ENCODE peak calls at places on chromosomes 2 and 18, in ten cellular contexts. H is sigmoid colon, B is Peyer's patch, G is adrenal gland, D is spleen, Z is HCT116, N is GM12892, I is GM12878, V is transverse colon, J is A549. M is an unnamed sample.

GRCh38 chr2:148021059-148021985 is at the start of gene MBD5:
- DNase-seq in H (peak; percentile 72), B (no peak), G (no peak), D (peak; percentile 88), Z (no peak), N (peak; percentile 11), I (peak; percentile 45), V (peak; percentile 46), J (peak; percentile 37), M (peak; percentile 82)

GRCh38 chr2:45102141-45102540 is 92.9 kb upstream of the SIX2 start:
- DNase-seq in H (no peak), B (no peak), G (no peak), D (no peak), Z (no peak), N (no peak), I (no peak), V (no peak), J (no peak), M (no peak)

GRCh38 chr18:46563317-46563716 is 93.7 kb downstream of the LOXHD1 start:
- DNase-seq in H (no peak), B (no peak), G (no peak), D (no peak), Z (no peak), N (no peak), I (no peak), V (no peak), J (no peak), M (no peak)

GRCh38 chr2:63047534-63048281 is 2.9 kb upstream of the OTX1 start:
- DNase-seq in H (peak; percentile 64), B (peak; percentile 55), G (no peak), D (peak; percentile 83), Z (no peak), N (no peak), I (no peak), V (peak; percentile 7), J (no peak), M (peak; percentile 57)

GRCh38 chr2:174217883-174218282 is 30.4 kb downstream of the OLA1 start:
- DNase-seq in H (no peak), B (no peak), G (no peak), D (no peak), Z (no peak), N (no peak), I (no peak), V (no peak), J (no peak), M (no peak)

GRCh38 chr2:189234991-189235390 is 55.4 kb upstream of the COL5A2 start:
- DNase-seq in H (no peak), B (no peak), G (no peak), D (no peak), Z (no peak), N (no peak), I (no peak), V (no peak), J (no peak), M (no peak)

GRCh38 chr18:7617738-7618422 is 50.8 kb downstream of the PTPRM start:
- DNase-seq in H (peak; percentile 82), B (no peak), G (no peak), D (no peak), Z (no peak), N (no peak), I (no peak), V (peak; percentile 41), J (no peak), M (no peak)

GRCh38 chr18:58213445-58213844 is 169.4 kb downstream of the NEDD4L start:
- DNase-seq in H (no peak), B (no peak), G (peak; percentile 2), D (no peak), Z (no peak), N (no peak), I (no peak), V (no peak), J (no peak), M (no peak)

DNA sequence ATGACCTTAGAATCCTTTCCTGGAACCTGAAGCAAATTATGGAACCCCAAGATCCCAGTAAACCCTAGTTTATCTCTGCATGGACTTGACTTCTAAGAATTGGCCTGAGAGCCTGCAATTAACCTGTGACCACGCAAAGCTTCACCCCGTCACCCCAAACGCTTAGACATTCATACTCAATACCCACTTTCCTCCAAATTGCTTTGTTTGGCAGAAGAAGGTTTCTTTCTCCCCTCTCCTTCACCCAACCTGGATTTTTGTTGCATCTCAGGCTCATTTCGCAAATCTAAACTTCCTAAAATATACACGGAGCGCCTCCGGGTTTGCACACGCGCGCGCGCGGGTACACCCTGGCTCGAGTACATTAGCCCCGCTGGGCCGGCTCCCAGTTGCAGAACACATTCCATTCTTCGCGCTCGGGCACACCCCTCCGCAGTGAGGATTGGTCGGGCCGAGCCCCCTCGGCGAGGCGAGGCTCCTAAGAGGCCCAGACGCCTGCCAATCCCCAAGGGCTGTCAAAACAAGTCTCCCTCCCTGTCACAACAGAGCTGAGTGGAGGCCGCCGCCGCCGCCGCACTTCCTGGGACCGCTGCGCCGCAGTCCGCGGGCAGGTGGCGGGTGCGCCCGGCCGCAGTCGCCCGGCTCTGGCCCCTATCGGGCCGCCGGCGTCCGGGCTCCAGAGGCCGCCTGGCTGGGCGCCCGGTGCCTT is at the start of gene PLCL1:
- DNase-seq in H (peak; percentile 97), B (peak; percentile 84), G (peak; percentile 92), D (peak; percentile 94), Z (peak; percentile 68), N (peak; percentile 70), I (peak; percentile 40), V (peak; percentile 90), J (peak; percentile 81), M (peak; percentile 92)
- TF ChIP-seq POLR2A in H (no peak), B (peak; percentile 9), G (peak; percentile 77), D (no peak), Z (no peak), N (no peak), I (no peak), V (no peak), J (no peak), M (no peak)

DNA sequence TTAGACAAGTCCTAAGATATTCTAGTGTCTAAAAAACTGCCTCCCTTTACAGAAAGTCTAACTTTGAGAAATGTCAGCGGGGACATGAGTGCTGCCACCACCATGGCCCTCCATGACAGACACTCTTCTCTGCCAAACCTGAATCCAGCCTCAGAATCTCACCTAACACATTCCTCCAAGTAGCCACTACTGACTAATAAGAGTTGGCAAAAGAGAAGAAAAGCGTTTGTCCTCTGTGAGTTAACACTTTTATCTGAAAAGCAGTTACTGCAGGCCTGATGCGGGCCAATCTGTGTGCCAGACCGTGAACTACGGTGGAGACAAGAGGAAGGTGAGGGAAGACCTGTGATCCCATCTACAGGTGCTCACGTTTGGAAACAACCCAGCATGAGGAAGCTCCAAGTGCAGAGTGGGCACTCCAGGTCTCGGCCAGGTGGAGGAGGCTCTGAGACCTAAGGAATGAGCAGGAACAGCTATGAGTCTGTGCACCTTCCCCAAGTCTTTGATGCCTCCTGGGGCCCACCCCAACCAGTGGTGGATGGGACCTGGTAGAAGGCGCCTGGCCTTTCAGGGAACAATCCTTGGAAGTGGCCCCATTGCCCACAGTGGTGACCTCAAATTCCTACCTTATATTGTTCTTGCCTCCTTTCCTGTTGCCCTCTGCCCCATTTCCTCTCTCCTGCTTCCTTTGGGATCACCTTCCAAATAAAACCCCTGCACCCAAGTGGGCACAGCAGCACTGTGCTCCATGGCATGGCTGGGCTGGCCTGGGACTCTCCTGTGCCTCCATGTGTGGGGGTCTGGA is 91.6 kb downstream of the BIN1 start:
- DNase-seq in H (no peak), B (no peak), G (no peak), D (no peak), Z (no peak), N (no peak), I (no peak), V (no peak), J (no peak), M (no peak)
- TF ChIP-seq POLR2A in H (no peak), B (no peak), G (no peak), D (no peak), Z (no peak), N (no peak), I (no peak), V (no peak), J (no peak), M (no peak)

GRCh38 chr2:229921892-229922448 is at the start of gene TRIP12:
- DNase-seq in H (peak; percentile 97), B (peak; percentile 95), G (peak; percentile 93), D (peak; percentile 96), Z (peak; percentile 89), N (peak; percentile 86), I (peak; percentile 88), V (peak; percentile 93), J (peak; percentile 97), M (peak; percentile 97)

GRCh38 chr2:229920011-229920781 is 1.6 kb downstream of the TRIP12 start:
- DNase-seq in H (no peak), B (no peak), G (no peak), D (peak; percentile 78), Z (no peak), N (no peak), I (no peak), V (peak; percentile 27), J (no peak), M (peak; percentile 71)

GRCh38 chr2:229917793-229918192 is 4.0 kb downstream of the TRIP12 start:
- DNase-seq in H (no peak), B (no peak), G (no peak), D (no peak), Z (no peak), N (no peak), I (no peak), V (no peak), J (no peak), M (no peak)

GRCh38 chr2:229922449-229923386 is at the start of gene FBXO36:
- DNase-seq in H (no peak), B (peak; percentile 94), G (peak; percentile 91), D (peak; percentile 96), Z (peak; percentile 80), N (peak; percentile 50), I (no peak), V (peak; percentile 90), J (peak; percentile 92), M (peak; percentile 96)

DNA sequence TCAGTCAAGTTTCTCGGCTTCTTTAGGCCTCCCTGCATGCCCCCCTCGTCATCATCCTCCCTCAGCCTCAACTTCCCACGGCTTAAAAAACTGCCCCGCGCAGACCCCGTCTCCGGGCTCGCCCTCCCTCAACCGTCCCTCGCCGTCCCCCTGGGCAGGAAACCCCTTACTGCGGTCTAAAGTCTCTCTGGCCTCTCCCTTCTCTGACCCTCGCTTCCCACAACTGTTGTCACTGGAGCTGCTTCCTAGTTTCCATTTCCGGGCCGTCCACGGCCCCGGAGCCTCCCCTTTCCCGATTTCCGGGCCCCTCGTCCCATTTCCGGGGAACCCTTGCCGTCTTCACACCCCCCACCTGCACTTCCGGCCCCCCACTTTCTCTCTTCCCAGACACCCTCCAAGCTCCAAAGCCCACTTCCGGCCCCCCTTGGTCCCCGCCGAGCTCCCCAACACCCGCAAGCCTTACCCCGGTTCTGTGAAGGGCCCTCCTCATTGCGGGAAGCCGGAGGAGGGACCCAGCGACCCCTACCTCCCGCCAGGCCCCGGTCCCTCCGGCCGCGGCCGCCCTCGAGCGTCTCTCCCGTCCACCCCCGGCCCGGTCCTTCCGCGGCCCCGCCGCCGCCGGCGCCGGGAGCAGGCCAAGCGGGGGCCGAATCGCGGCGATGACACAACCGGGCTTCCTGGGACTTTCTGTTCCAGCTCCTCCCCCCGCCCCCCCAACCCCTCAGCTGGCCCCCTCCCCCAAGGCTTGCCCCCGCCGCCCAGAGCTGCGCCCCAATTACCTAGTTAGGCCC is 513 bp downstream of the TRIP12 start:
- DNase-seq in H (peak; percentile 88), B (peak; percentile 82), G (peak; percentile 61), D (peak; percentile 92), Z (peak; percentile 22), N (peak; percentile 50), I (no peak), V (peak; percentile 75), J (peak; percentile 62), M (peak; percentile 81)
- TF ChIP-seq POLR2A in H (no peak), B (no peak), G (no peak), D (no peak), Z (no peak), N (peak; percentile 52), I (peak; percentile 71), V (peak; percentile 34), J (no peak), M (no peak)

GRCh38 chr2:234555161-234555560 is 58.3 kb upstream of the ARL4C start:
- DNase-seq in H (no peak), B (no peak), G (no peak), D (no peak), Z (no peak), N (no peak), I (no peak), V (no peak), J (no peak), M (no peak)

GRCh38 chr2:234550056-234550455 is 53.2 kb upstream of the ARL4C start:
- DNase-seq in H (no peak), B (no peak), G (no peak), D (no peak), Z (no peak), N (no peak), I (no peak), V (no peak), J (no peak), M (no peak)

GRCh38 chr2:234548720-234549420 is 52.0 kb upstream of the ARL4C start:
- DNase-seq in H (peak; percentile 70), B (no peak), G (no peak), D (no peak), Z (no peak), N (no peak), I (no peak), V (no peak), J (peak; percentile 18), M (no peak)

GRCh38 chr2:234546770-234547169 is 49.9 kb upstream of the ARL4C start:
- DNase-seq in H (no peak), B (no peak), G (no peak), D (no peak), Z (no peak), N (no peak), I (no peak), V (no peak), J (no peak), M (no peak)

GRCh38 chr2:234550511-234551107 is 53.7 kb upstream of the ARL4C start:
- DNase-seq in H (peak; percentile 79), B (peak; percentile 57), G (peak; percentile 61), D (no peak), Z (peak; percentile 66), N (peak; percentile 41), I (peak; percentile 13), V (peak; percentile 56), J (peak; percentile 74), M (peak; percentile 69)
- TF ChIP-seq POLR2A in H (no peak), B (no peak), G (no peak), D (no peak), Z (no peak), N (no peak), I (no peak), V (no peak), J (no peak), M (no peak)